ENCODE peak calls at places on chromosomes 16 and 17, in eight cellular contexts. One of them, this sample, is unnamed. For H3K9me3, the result is how much of the 10 kb centered on the place peaks cover.

GRCh38 chr17:78710607-78711006 is 71.5 kb downstream of the CYTH1 start:
- DNase-seq in gastrocnemius medialis: no peak
- DNase-seq in keratinocyte: no peak
- DNase-seq in mucosa of descending colon: no peak
- DNase-seq in AG04450: no peak
- DNase-seq in MM.1S: no peak
- DNase-seq in CD8-positive, alpha-beta T cell: no peak
- DNase-seq in mammary epithelial cell: no peak
- DNase-seq in this sample: no peak

GRCh38 chr16:1743376-1744337 is 27.7 kb downstream of the NME3 start:
- DNase-seq in MM.1S: no peak
- DNase-seq in CD8-positive, alpha-beta T cell: no peak
- DNase-seq in gastrocnemius medialis: no peak
- DNase-seq in mucosa of descending colon: no peak
- DNase-seq in mammary epithelial cell: no peak
- DNase-seq in AG04450: no peak
- DNase-seq in keratinocyte: no peak
- DNase-seq in this sample: no peak

GRCh38 chr16:29972500-29972899 is 1.2 kb upstream of the TAOK2 start:
- DNase-seq in mammary epithelial cell: no peak
- DNase-seq in gastrocnemius medialis: no peak
- DNase-seq in AG04450: no peak
- DNase-seq in mucosa of descending colon: no peak
- DNase-seq in MM.1S: no peak
- DNase-seq in keratinocyte: no peak
- DNase-seq in CD8-positive, alpha-beta T cell: no peak
- DNase-seq in this sample: no peak

GRCh38 chr17:50299776-50300175 is 25.5 kb downstream of the TMEM92 start:
- DNase-seq in mammary epithelial cell: no peak
- DNase-seq in gastrocnemius medialis: no peak
- DNase-seq in CD8-positive, alpha-beta T cell: no peak
- DNase-seq in MM.1S: no peak
- DNase-seq in AG04450: no peak
- DNase-seq in mucosa of descending colon: no peak
- DNase-seq in keratinocyte: no peak
- DNase-seq in this sample: no peak

GRCh38 chr16:51952500-51952899 is 594.4 kb downstream of the TOX3 start:
- DNase-seq in CD8-positive, alpha-beta T cell: no peak
- DNase-seq in mammary epithelial cell: no peak
- DNase-seq in gastrocnemius medialis: no peak
- DNase-seq in mucosa of descending colon: no peak
- DNase-seq in AG04450: no peak
- DNase-seq in keratinocyte: no peak
- DNase-seq in MM.1S: no peak
- DNase-seq in this sample: no peak

GRCh38 chr17:72878975-72879660 is 213.4 kb downstream of the SLC39A11 start:
- DNase-seq in CD8-positive, alpha-beta T cell: no peak
- DNase-seq in mucosa of descending colon: no peak
- DNase-seq in MM.1S: no peak
- DNase-seq in keratinocyte: no peak
- DNase-seq in AG04450: no peak
- DNase-seq in mammary epithelial cell: no peak
- DNase-seq in gastrocnemius medialis: no peak
- DNase-seq in this sample: no peak

GRCh38 chr17:269616-270514 is 82.7 kb downstream of the RPH3AL start:
- DNase-seq in CD8-positive, alpha-beta T cell: no peak
- DNase-seq in gastrocnemius medialis: no peak
- DNase-seq in keratinocyte: no peak
- DNase-seq in AG04450: no peak
- DNase-seq in mucosa of descending colon: peak
- DNase-seq in mammary epithelial cell: no peak
- DNase-seq in MM.1S: no peak
- DNase-seq in this sample: no peak

GRCh38 chr17:67079481-67079880 is 35.1 kb downstream of the CACNG1 start:
- DNase-seq in gastrocnemius medialis: no peak
- DNase-seq in keratinocyte: no peak
- DNase-seq in mammary epithelial cell: no peak
- DNase-seq in CD8-positive, alpha-beta T cell: no peak
- DNase-seq in AG04450: no peak
- DNase-seq in MM.1S: no peak
- DNase-seq in mucosa of descending colon: no peak
- DNase-seq in this sample: no peak

GRCh38 chr17:76560036-76560876 is 20.4 kb downstream of the PRCD start:
- DNase-seq in keratinocyte: no peak
- DNase-seq in CD8-positive, alpha-beta T cell: no peak
- DNase-seq in mammary epithelial cell: no peak
- DNase-seq in gastrocnemius medialis: no peak
- DNase-seq in mucosa of descending colon: no peak
- DNase-seq in MM.1S: no peak
- DNase-seq in AG04450: no peak
- DNase-seq in this sample: no peak

GRCh38 chr16:15887283-15887682 is 1.1 kb downstream of the CEP20 start:
- DNase-seq in gastrocnemius medialis: no peak
- DNase-seq in mammary epithelial cell: no peak
- DNase-seq in keratinocyte: no peak
- DNase-seq in MM.1S: no peak
- DNase-seq in mucosa of descending colon: no peak
- DNase-seq in AG04450: no peak
- DNase-seq in CD8-positive, alpha-beta T cell: no peak
- DNase-seq in this sample: no peak

GRCh38 chr16:22120440-22120839 is 28.1 kb downstream of the VWA3A start:
- DNase-seq in keratinocyte: no peak
- DNase-seq in gastrocnemius medialis: no peak
- DNase-seq in mucosa of descending colon: no peak
- DNase-seq in mammary epithelial cell: no peak
- DNase-seq in AG04450: no peak
- DNase-seq in MM.1S: no peak
- DNase-seq in CD8-positive, alpha-beta T cell: no peak
- DNase-seq in this sample: no peak

GRCh38 chr17:7656958-7657715 is 6.4 kb downstream of the ATP1B2 start:
- DNase-seq in gastrocnemius medialis: peak
- DNase-seq in CD8-positive, alpha-beta T cell: no peak
- DNase-seq in keratinocyte: no peak
- DNase-seq in AG04450: no peak
- DNase-seq in mammary epithelial cell: no peak
- DNase-seq in mucosa of descending colon: no peak
- DNase-seq in MM.1S: no peak
- DNase-seq in this sample: no peak

GRCh38 chr17:28985950-28986713 is 19.7 kb downstream of the SEZ6 start:
- DNase-seq in MM.1S: no peak
- DNase-seq in gastrocnemius medialis: no peak
- DNase-seq in CD8-positive, alpha-beta T cell: no peak
- DNase-seq in keratinocyte: no peak
- DNase-seq in mucosa of descending colon: no peak
- DNase-seq in AG04450: no peak
- DNase-seq in mammary epithelial cell: no peak
- DNase-seq in this sample: no peak

GRCh38 chr16:12584488-12585233 is 219.0 kb downstream of the CPPED1 start:
- DNase-seq in gastrocnemius medialis: no peak
- DNase-seq in AG04450: no peak
- DNase-seq in keratinocyte: no peak
- DNase-seq in mucosa of descending colon: no peak
- DNase-seq in MM.1S: no peak
- DNase-seq in CD8-positive, alpha-beta T cell: no peak
- DNase-seq in mammary epithelial cell: peak
- DNase-seq in this sample: no peak

GRCh38 chr16:89880477-89881367 is 7.3 kb downstream of the TCF25 start:
- DNase-seq in MM.1S: peak
- DNase-seq in AG04450: no peak
- DNase-seq in CD8-positive, alpha-beta T cell: no peak
- DNase-seq in mammary epithelial cell: peak
- DNase-seq in mucosa of descending colon: no peak
- DNase-seq in keratinocyte: peak
- DNase-seq in gastrocnemius medialis: no peak
- DNase-seq in this sample: no peak

GRCh38 chr17:45895304-45895968 is 1.1 kb downstream of the MAPT start:
- DNase-seq in CD8-positive, alpha-beta T cell: no peak
- DNase-seq in AG04450: no peak
- DNase-seq in mucosa of descending colon: no peak
- DNase-seq in keratinocyte: no peak
- DNase-seq in MM.1S: no peak
- DNase-seq in mammary epithelial cell: peak
- DNase-seq in gastrocnemius medialis: peak
- DNase-seq in this sample: no peak

DNA sequence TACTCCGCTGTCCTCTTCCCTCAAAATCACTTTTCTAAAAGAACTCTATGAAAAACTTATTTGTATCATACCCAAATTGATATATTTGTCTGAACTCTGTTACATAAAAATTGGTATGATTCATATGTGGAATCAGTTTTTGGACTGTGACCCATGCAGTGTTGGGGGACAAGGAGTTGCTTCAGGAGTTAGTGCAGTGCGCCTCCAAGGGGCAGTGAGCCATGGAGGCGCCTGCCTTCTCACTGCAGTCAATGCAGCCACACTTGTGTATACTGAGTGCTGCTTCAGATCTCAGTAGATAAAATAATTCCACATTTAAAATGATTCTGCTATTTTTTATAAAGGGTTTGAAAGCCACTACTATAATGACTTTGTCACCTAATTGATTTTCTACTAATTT is 32.5 kb downstream of the DGKE start:
- DNase-seq in mucosa of descending colon: no peak
- DNase-seq in CD8-positive, alpha-beta T cell: no peak
- DNase-seq in AG04450: no peak
- DNase-seq in keratinocyte: no peak
- DNase-seq in mammary epithelial cell: no peak
- DNase-seq in gastrocnemius medialis: no peak
- DNase-seq in MM.1S: no peak
- DNase-seq in this sample: no peak
- TF ChIP-seq CTCF in mucosa of descending colon: no peak
- TF ChIP-seq CTCF in CD8-positive, alpha-beta T cell: no peak
- TF ChIP-seq CTCF in AG04450: no peak
- TF ChIP-seq CTCF in keratinocyte: no peak
- TF ChIP-seq CTCF in mammary epithelial cell: no peak
- TF ChIP-seq CTCF in gastrocnemius medialis: peak
- TF ChIP-seq CTCF in MM.1S: peak
- TF ChIP-seq CTCF in this sample: no peak

DNA sequence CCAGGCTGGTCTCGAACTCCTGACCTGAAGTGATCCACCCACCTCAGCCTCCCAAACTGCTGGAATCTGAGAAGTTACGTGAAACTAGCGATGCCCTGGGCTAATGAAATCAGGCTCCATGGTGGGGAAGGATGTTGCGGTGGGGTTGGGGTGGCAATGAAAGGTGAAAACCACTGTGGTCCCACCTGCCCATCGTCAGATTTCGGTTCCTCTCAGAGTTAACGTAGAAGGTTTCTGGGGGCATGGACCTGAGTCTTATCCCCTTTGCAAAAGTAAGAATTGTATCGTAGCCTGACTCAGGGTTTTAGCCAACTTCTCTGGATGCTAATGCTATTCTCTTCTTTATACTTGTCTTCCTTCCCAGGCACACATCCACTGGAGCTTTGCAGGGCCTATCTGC is 402.3 kb downstream of the WWOX start:
- DNase-seq in mucosa of descending colon: no peak
- DNase-seq in gastrocnemius medialis: no peak
- DNase-seq in AG04450: no peak
- DNase-seq in mammary epithelial cell: no peak
- DNase-seq in keratinocyte: no peak
- DNase-seq in CD8-positive, alpha-beta T cell: no peak
- DNase-seq in MM.1S: no peak
- DNase-seq in this sample: no peak
- H3K9me3 ChIP-seq in mucosa of descending colon: under half
- H3K9me3 ChIP-seq in gastrocnemius medialis: under half
- H3K9me3 ChIP-seq in AG04450: under half
- H3K9me3 ChIP-seq in mammary epithelial cell: under half
- H3K9me3 ChIP-seq in keratinocyte: under half
- H3K9me3 ChIP-seq in CD8-positive, alpha-beta T cell: under half
- H3K9me3 ChIP-seq in MM.1S: under half
- H3K9me3 ChIP-seq in this sample: under half

DNA sequence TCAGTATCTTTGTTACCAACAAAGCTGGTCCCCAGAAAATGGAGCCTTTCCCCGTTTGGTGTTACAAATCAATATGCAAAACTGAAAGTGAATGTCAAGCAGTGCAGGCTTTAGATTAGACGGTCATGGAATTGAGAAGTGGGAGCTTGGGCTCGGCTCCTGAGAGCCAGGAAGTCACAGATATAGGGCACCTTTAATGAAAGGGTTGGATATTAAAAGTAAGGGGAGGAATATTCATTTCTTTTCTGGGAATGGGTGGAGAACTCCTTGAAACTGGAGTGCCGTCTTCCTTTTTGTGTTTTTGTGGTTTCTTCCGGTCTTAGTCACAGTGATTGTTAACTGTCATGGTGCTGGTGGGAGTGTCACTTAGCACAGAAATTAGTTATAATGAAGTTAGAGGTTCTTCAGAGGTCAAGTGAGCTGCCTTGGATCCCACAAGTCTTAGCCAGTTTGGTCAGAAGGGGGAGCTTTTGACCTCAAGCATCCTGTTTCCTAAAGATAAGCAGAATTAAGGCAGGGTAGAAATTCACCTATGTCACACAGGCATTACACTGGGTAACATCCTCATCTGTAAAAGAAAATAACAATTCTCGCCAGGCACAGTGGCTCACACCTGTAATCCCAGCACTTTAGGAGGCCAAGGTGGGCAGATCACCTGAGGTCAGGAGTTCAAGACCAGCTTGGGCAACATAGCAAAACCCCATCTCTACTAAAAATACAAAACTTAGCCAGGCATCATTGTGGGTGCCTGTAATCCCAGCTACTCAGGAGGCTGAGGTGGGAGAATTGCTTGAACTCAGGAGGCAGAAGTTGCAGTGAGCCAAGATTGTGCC is 9.6 kb upstream of the EIF1 start:
- DNase-seq in gastrocnemius medialis: no peak
- DNase-seq in AG04450: no peak
- DNase-seq in keratinocyte: no peak
- DNase-seq in mucosa of descending colon: no peak
- DNase-seq in CD8-positive, alpha-beta T cell: peak
- DNase-seq in mammary epithelial cell: peak
- DNase-seq in MM.1S: peak
- DNase-seq in this sample: no peak
- TF ChIP-seq CTCF in gastrocnemius medialis: no peak
- TF ChIP-seq CTCF in AG04450: no peak
- TF ChIP-seq CTCF in keratinocyte: no peak
- TF ChIP-seq CTCF in mucosa of descending colon: no peak
- TF ChIP-seq CTCF in CD8-positive, alpha-beta T cell: no peak
- TF ChIP-seq CTCF in mammary epithelial cell: peak
- TF ChIP-seq CTCF in MM.1S: peak
- TF ChIP-seq CTCF in this sample: no peak

GRCh38 chr17:22435231-22435974 is 743.1 kb downstream of the KCNJ18 start:
- DNase-seq in mammary epithelial cell: no peak
- DNase-seq in mucosa of descending colon: no peak
- DNase-seq in keratinocyte: no peak
- DNase-seq in AG04450: no peak
- DNase-seq in MM.1S: no peak
- DNase-seq in CD8-positive, alpha-beta T cell: no peak
- DNase-seq in gastrocnemius medialis: no peak
- DNase-seq in this sample: no peak
- H3K9me3 ChIP-seq in mammary epithelial cell: under half
- H3K9me3 ChIP-seq in mucosa of descending colon: half or more
- H3K9me3 ChIP-seq in keratinocyte: under half
- H3K9me3 ChIP-seq in AG04450: under half
- H3K9me3 ChIP-seq in MM.1S: under half
- H3K9me3 ChIP-seq in CD8-positive, alpha-beta T cell: under half
- H3K9me3 ChIP-seq in gastrocnemius medialis: under half
- H3K9me3 ChIP-seq in this sample: under half